ENCODE peak calls at places on chromosomes 7 and 10, in five cellular contexts. P is stimulated activated CD4-positive, alpha-beta T cell treated with anti-CD3 and anti-CD28 coated beads, Interleukin-1b, Interleukin-23, amount 100 ng/mL, for 1 hour; Y is Right ventricle myocardium inferior; N is activated T-helper 9 cell treated with anti-CD3 and anti-CD28 coated beads, Interleukin-2, amount 50 U/mL, for 16 hours; D is fibroblast of the conjunctiva. K is an unnamed sample.

GRCh38 chr10:14945097-14945496 is 8.8 kb downstream of the DCLRE1C start:
- DNase-seq in Y (no peak), N (no peak), D (peak; percentile 20), P (no peak), K (no peak)

GRCh38 chr10:58645762-58646161 is 133.1 kb downstream of the BICC1 start:
- DNase-seq in Y (no peak), N (no peak), P (no peak), D (no peak), K (no peak)

GRCh38 chr10:30918651-30919050 is 113.0 kb downstream of the ZNF438 start:
- DNase-seq in N (no peak), P (no peak), Y (no peak), D (no peak), K (no peak)

GRCh38 chr7:128055668-128056067 is 24.4 kb upstream of the LRRC4 start:
- DNase-seq in D (no peak), N (no peak), Y (no peak), P (no peak), K (no peak)

GRCh38 chr10:100223879-100224278 is 5.5 kb downstream of the CHUK start:
- DNase-seq in D (no peak), Y (no peak), N (no peak), P (no peak), K (no peak)

GRCh38 chr7:91929463-91929862 is 11.2 kb upstream of the AKAP9 start:
- DNase-seq in D (no peak), Y (no peak), N (no peak), P (no peak), K (no peak)

GRCh38 chr7:114790526-114790925 is 131.4 kb upstream of the MDFIC start:
- DNase-seq in Y (no peak), D (no peak), N (no peak), P (no peak), K (no peak)

GRCh38 chr10:110857265-110858158 is 14.2 kb upstream of the PDCD4 start:
- DNase-seq in D (no peak), N (no peak), P (no peak), Y (peak; percentile 65), K (no peak)

GRCh38 chr10:132274986-132275385 is 32.8 kb downstream of the STK32C start:
- DNase-seq in N (no peak), D (no peak), Y (peak; percentile 28), P (no peak), K (no peak)

GRCh38 chr10:64379898-64380297 is 858.7 kb downstream of the REEP3 start:
- DNase-seq in Y (no peak), N (no peak), D (no peak), P (no peak), K (no peak)

GRCh38 chr7:131068604-131069021 is 259.1 kb upstream of the MKLN1 start:
- DNase-seq in P (no peak), D (no peak), N (no peak), Y (no peak), K (no peak)

GRCh38 chr10:66862687-66863290 is 63.0 kb upstream of the LRRTM3 start:
- DNase-seq in P (no peak), Y (no peak), D (no peak), N (no peak), K (no peak)

GRCh38 chr7:70406419-70407189 is 725.3 kb upstream of the GALNT17 start:
- DNase-seq in Y (no peak), P (no peak), N (no peak), D (no peak), K (no peak)

GRCh38 chr7:148700693-148701092 is 2.0 kb downstream of the CUL1 start:
- DNase-seq in P (no peak), Y (no peak), D (no peak), N (peak; percentile 9), K (peak; percentile 61)

GRCh38 chr10:86290933-86291615 is 75.5 kb downstream of the GRID1 start:
- DNase-seq in P (no peak), D (no peak), Y (no peak), N (no peak), K (no peak)

GRCh38 chr7:139733751-139734150 is 44.0 kb downstream of the HIPK2 start:
- DNase-seq in D (no peak), P (no peak), N (no peak), Y (no peak), K (no peak)

GRCh38 chr10:101035916-101036702 is 5.1 kb downstream of the SFXN3 start:
- DNase-seq in D (no peak), N (no peak), P (no peak), Y (no peak), K (no peak)

GRCh38 chr7:91435386-91436059 is 171.3 kb downstream of the FZD1 start:
- DNase-seq in D (no peak), N (no peak), P (no peak), Y (no peak), K (no peak)

GRCh38 chr7:77885155-77885554 is 86.6 kb downstream of the PHTF2 start:
- DNase-seq in N (no peak), D (no peak), Y (no peak), P (no peak), K (no peak)

GRCh38 chr7:13021566-13021965 is 334.1 kb downstream of the ARL4A start:
- DNase-seq in D (no peak), N (no peak), P (no peak), Y (no peak), K (no peak)

GRCh38 chr10:17527530-17528146 is 73.2 kb upstream of the ST8SIA6 start:
- DNase-seq in D (peak; percentile 82), N (no peak), P (no peak), Y (no peak), K (no peak)

GRCh38 chr10:80357000-80357803 is 621 bp downstream of the DYDC2 start:
- DNase-seq in Y (no peak), P (no peak), N (no peak), D (no peak), K (no peak)

GRCh38 chr10:118958559-118958958 is 71.0 kb upstream of the NANOS1 start:
- DNase-seq in D (no peak), Y (no peak), N (no peak), P (no peak), K (no peak)

GRCh38 chr7:90192876-90193765 is 18.4 kb upstream of the STEAP2 start:
- DNase-seq in N (no peak), P (no peak), Y (no peak), D (no peak), K (no peak)

GRCh38 chr10:123309740-123310139 is 155.5 kb downstream of the BUB3 start:
- DNase-seq in N (no peak), Y (no peak), P (no peak), D (peak; percentile 4), K (no peak)

GRCh38 chr7:54933610-54934009 is 85.2 kb upstream of the EGFR start:
- DNase-seq in Y (no peak), P (no peak), N (no peak), D (no peak), K (no peak)

GRCh38 chr10:131109746-131110145 is 201.8 kb downstream of the TCERG1L start:
- DNase-seq in N (no peak), P (no peak), D (no peak), Y (no peak), K (no peak)

GRCh38 chr7:38428040-38428439 is 154.6 kb upstream of the TARP start:
- DNase-seq in N (no peak), Y (no peak), P (no peak), D (peak; percentile 34), K (no peak)

GRCh38 chr7:81155654-81156373 is 237.0 kb upstream of the SEMA3C start:
- DNase-seq in D (no peak), P (no peak), N (no peak), Y (no peak), K (no peak)

GRCh38 chr10:11551915-11552602 is 59.4 kb downstream of the USP6NL start:
- DNase-seq in D (peak; percentile 68), N (no peak), P (no peak), Y (no peak), K (no peak)

GRCh38 chr7:28774529-28775057 is 183.5 kb downstream of the TRIL start:
- DNase-seq in D (no peak), P (no peak), Y (no peak), N (no peak), K (no peak)

GRCh38 chr7:130853503-130854279 is 119.7 kb upstream of the KLF14 start:
- DNase-seq in N (no peak), P (no peak), Y (no peak), D (no peak), K (no peak)